ENCODE peak calls at places on chromosomes 2 and 18, in five cellular contexts. I, N, E, G and J are unnamed samples. For H3K9me3, the result is how much of the 10 kb centered on the place peaks cover.

GRCh38 chr2:157480182-157480961 is 36.5 kb upstream of the CYTIP start:
- DNase-seq in E (no peak), N (peak), I (no peak), G (peak), J (no peak)

GRCh38 chr2:71882949-71883472 is 264.7 kb downstream of the CYP26B1 start:
- DNase-seq in N (peak), E (peak), I (no peak), G (peak), J (no peak)

GRCh38 chr2:168997113-168997512 is 34.0 kb downstream of the ABCB11 start:
- DNase-seq in E (no peak), I (no peak), G (no peak), N (no peak), J (no peak)

GRCh38 chr2:217394510-217395351 is 534.9 kb upstream of the TNP1 start:
- DNase-seq in I (no peak), N (no peak), G (peak), E (no peak), J (no peak)

GRCh38 chr2:139218181-139218580 is 438.0 kb upstream of the NXPH2 start:
- DNase-seq in N (no peak), G (no peak), I (no peak), E (no peak), J (no peak)

GRCh38 chr2:189153608-189154007 is 26.0 kb downstream of the COL5A2 start:
- DNase-seq in E (peak), G (no peak), I (no peak), N (no peak), J (no peak)

GRCh38 chr2:190533968-190534309 is 583 bp downstream of the NEMP2 start:
- DNase-seq in E (no peak), N (peak), I (no peak), G (peak), J (peak)

GRCh38 chr2:63048367-63049171 is 2.1 kb upstream of the OTX1 start:
- DNase-seq in G (no peak), N (no peak), I (no peak), E (no peak), J (no peak)

GRCh38 chr2:154556607-154557006 is 141.9 kb upstream of the KCNJ3 start:
- DNase-seq in N (no peak), G (no peak), E (no peak), I (no peak), J (no peak)

DNA sequence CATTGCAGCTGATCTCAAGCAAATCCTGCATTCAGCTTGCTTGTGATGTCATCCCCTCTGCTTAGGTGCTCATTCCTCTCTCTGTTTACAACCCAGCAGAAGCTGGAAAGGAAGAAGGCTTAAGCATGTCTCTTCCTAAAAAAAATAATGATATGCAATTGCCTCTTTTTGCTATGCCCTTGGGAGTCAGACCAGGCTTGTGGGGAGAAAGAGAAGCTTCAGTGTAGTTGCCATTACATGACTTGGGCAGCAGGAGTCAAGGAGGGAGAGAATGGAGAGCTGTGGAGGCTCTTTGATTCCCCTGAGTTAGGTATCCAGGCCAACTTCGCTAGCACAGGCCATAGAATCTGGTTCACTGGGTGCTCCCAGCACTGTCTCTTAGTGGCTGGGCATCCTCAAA is 101.1 kb downstream of the MAPK4 start:
- DNase-seq in N (no peak), E (no peak), G (no peak), I (no peak), J (no peak)
- H3K9me3 ChIP-seq in N (under half), E (under half), G (under half), I (under half), J (under half)

DNA sequence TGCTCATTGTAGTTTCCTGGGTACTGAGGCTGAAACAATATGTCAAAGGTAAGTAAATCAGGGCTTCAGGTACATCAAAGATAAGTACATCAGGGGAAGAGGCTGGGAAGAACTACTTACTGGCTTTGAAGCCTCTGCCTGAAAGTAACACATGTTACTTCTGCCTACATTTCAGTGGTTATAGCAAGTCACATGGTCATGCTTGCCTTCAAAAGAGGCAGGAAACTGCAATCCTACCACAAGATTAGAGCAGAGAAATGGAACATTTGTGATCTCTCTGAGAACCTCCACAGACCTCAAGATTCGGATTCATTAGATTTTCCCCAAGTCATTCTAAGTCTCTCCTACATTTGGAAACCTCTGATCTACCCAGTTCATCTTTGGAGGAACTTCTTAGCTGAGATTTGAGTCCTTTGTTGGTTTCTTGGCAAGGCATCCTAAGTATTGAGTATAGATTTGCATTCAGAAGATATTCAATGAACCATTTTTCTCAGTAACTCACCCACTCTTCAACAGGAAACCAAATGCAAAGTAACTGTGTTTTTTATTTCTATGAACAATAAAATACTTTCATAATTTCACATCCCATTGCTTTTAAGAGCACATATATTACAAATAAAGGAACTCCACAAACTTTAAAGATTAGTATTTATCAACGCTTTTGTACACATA is 48.5 kb upstream of the CCDC195 start:
- DNase-seq in E (no peak), I (no peak), G (no peak), N (no peak), J (no peak)
- H3K9me3 ChIP-seq in E (under half), I (under half), G (under half), N (under half), J (under half)

DNA sequence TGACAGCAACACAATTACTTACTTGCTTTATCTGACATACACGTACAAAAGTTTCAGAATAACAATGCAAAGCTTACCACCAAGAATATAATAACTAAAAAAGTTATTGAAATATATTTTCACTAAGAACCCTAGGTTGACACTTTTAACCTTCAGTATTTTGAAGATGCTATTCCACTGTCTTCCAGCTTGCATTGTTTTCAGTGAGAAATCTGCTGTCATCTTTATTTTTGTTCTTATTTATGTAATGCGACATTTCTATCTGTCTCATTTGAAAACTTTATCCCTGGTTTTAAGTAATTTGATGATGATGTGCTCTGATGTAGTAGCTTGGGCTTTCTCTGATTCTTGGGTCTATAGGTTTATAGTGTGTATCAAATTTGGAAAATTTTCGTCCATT is 165.0 kb upstream of the SMIM21 start:
- DNase-seq in N (no peak), I (no peak), E (no peak), G (no peak), J (no peak)
- H3K9me3 ChIP-seq in N (under half), I (under half), E (under half), G (under half), J (under half)

GRCh38 chr2:32977228-32977758 is 30.5 kb downstream of the LTBP1 start:
- DNase-seq in N (peak), G (peak), E (no peak), I (no peak), J (no peak)
- H3K9me3 ChIP-seq in N (under half), G (under half), E (under half), I (under half), J (under half)

DNA sequence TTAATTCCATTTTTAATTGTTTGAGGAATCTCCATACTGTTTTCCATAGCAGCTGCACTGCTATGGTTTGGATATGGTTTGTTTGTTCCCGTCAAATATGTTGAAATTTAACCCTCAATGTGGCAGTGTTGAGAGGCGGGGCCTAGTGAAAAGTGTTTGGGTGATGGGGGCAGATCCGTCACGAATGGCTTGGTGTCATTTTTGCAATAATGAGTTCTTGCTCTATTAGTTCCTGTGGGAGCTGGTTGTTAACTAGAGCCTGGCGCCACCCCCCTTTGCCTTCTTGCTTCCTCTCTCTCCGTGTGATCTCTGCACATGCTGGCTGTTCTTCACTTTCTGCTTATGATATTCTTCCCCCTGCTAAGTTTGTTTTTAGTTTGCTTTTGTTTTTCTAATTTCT is 71.4 kb upstream of the LDLRAD4 start:
- DNase-seq in G (no peak), I (no peak), N (no peak), E (no peak), J (no peak)
- H3K9me3 ChIP-seq in G (under half), I (under half), N (under half), E (under half), J (under half)